ENCODE peak calls at places on chromosome 10, in seven cellular contexts. R is NCI-H446, Q is lower leg skin, M is C1 segment of cervical spinal cord, N is PC-9, K is NCI-H2107, S is tibial artery. P is an unnamed sample.

GRCh38 chr10:91632671-91633550 is at the start of gene PPP1R3C:
- DNase-seq in R (peak), Q (peak), M (peak), N (peak), K (peak), S (peak), P (peak)

GRCh38 chr10:102615361-102615760 is 28.9 kb upstream of the TRIM8 start:
- DNase-seq in R (no peak), Q (no peak), M (no peak), N (no peak), K (no peak), S (no peak), P (peak)

GRCh38 chr10:110010076-110011069 is 2.6 kb downstream of the ADD3 start:
- DNase-seq in R (no peak), Q (no peak), M (no peak), N (no peak), K (no peak), S (no peak), P (no peak)

GRCh38 chr10:110843031-110843430 is 28.7 kb upstream of the PDCD4 start:
- DNase-seq in R (no peak), Q (peak), M (no peak), N (no peak), K (no peak), S (no peak), P (no peak)

GRCh38 chr10:11305825-11306601 is 288.3 kb downstream of the CELF2 start:
- DNase-seq in R (no peak), Q (peak), M (no peak), N (no peak), K (no peak), S (no peak), P (no peak)

GRCh38 chr10:70487824-70488223 is 9.3 kb downstream of the PALD1 start:
- DNase-seq in R (no peak), Q (no peak), M (no peak), N (no peak), K (no peak), S (no peak), P (no peak)

GRCh38 chr10:34940436-34940835 is 125.3 kb upstream of the PARD3 start:
- DNase-seq in R (no peak), Q (no peak), M (no peak), N (peak), K (no peak), S (no peak), P (no peak)

GRCh38 chr10:125773702-125774101 is 1.9 kb downstream of the MMP21 start:
- DNase-seq in R (no peak), Q (no peak), M (no peak), N (no peak), K (no peak), S (no peak), P (no peak)